ENCODE peak calls at places on chromosomes 13 and 19, in ten cellular contexts. X is mucosa of gallbladder; A is fibroblast of the conjunctiva; D is NCI-H1105; T is stimulated activated CD8-positive, alpha-beta memory T cell treated with anti-CD3 and anti-CD28 coated beads, Interleukin-2, amount 100 ng/mL, for 1 hour; W is RCC 7860; F is activated effector memory CD4-positive, alpha-beta T cell treated with anti-CD3 and anti-CD28 coated beads, Interleukin-2, amount 50 U/mL, for 16 hours; S is left lobe of liver; R is KG1; G is Calu3. E is an unnamed sample.

GRCh38 chr13:60591348-60591747 is 194.3 kb downstream of the TDRD3 start:
- DNase-seq in D (no peak), X (no peak), T (no peak), S (no peak), A (peak), G (no peak), R (no peak), F (no peak), W (no peak), E (no peak)

GRCh38 chr19:45444318-45445041 is 20.8 kb upstream of the ERCC1 start:
- DNase-seq in F (peak), G (peak), D (peak), S (peak), A (peak), W (peak), R (no peak), X (peak), T (peak), E (no peak)

GRCh38 chr19:10299545-10300458 is 9.8 kb downstream of the ZGLP1 start:
- DNase-seq in S (no peak), F (no peak), W (no peak), X (no peak), A (no peak), T (no peak), G (no peak), R (no peak), D (no peak), E (no peak)

GRCh38 chr13:28340272-28340793 is 154.6 kb downstream of the FLT1 start:
- DNase-seq in X (no peak), D (no peak), F (no peak), S (no peak), T (no peak), A (no peak), R (no peak), W (no peak), G (no peak), E (no peak)

GRCh38 chr13:52411629-52412028 is 5.7 kb upstream of the THSD1 start:
- DNase-seq in F (no peak), G (peak), X (no peak), A (peak), S (no peak), R (no peak), T (no peak), D (no peak), W (peak), E (peak)

GRCh38 chr13:51243832-51244231 is 21.6 kb downstream of the FAM124A start:
- DNase-seq in G (no peak), F (no peak), D (no peak), T (no peak), W (no peak), X (no peak), A (no peak), R (no peak), S (no peak), E (no peak)

GRCh38 chr19:14786421-14786851 is 8.1 kb upstream of the ADGRE2 start:
- DNase-seq in S (peak), T (no peak), W (no peak), D (no peak), G (peak), F (no peak), A (no peak), R (no peak), X (no peak), E (no peak)

GRCh38 chr19:18850560-18851375 is 19.0 kb downstream of the UPF1 start:
- DNase-seq in X (no peak), T (no peak), W (no peak), A (no peak), G (no peak), F (no peak), R (no peak), S (no peak), D (no peak), E (no peak)

GRCh38 chr13:111460548-111461444 is 140.4 kb downstream of the TEX29 start:
- DNase-seq in G (peak), T (no peak), F (no peak), W (no peak), A (peak), D (peak), S (peak), X (no peak), R (no peak), E (peak)

GRCh38 chr19:980133-980998 is 3.8 kb upstream of the WDR18 start:
- DNase-seq in D (no peak), X (peak), S (peak), W (no peak), F (no peak), T (no peak), G (peak), R (no peak), A (no peak), E (no peak)

GRCh38 chr19:51514866-51515481 is 13.4 kb upstream of the SIGLEC12 start:
- DNase-seq in X (peak), F (no peak), R (peak), W (peak), T (no peak), A (peak), D (peak), S (no peak), G (peak), E (no peak)

GRCh38 chr19:55258476-55258827 is 365 bp downstream of the PPP6R1 start:
- DNase-seq in S (no peak), W (no peak), G (no peak), A (no peak), R (no peak), T (peak), D (no peak), F (peak), X (no peak), E (no peak)

GRCh38 chr13:106401081-106401480 is 134.4 kb downstream of the EFNB2 start:
- DNase-seq in S (no peak), X (no peak), A (no peak), R (no peak), G (no peak), D (no peak), T (no peak), W (no peak), F (no peak), E (no peak)

GRCh38 chr19:49453757-49454248 is 778 bp downstream of the ALDH16A1 start:
- DNase-seq in W (no peak), F (no peak), T (no peak), S (no peak), G (no peak), R (no peak), A (no peak), D (no peak), X (no peak), E (no peak)

GRCh38 chr19:30911491-30911890 is 437.7 kb downstream of the TSHZ3 start:
- DNase-seq in G (no peak), X (no peak), T (no peak), S (no peak), A (no peak), D (no peak), F (no peak), R (no peak), W (no peak), E (no peak)

GRCh38 chr13:107838592-107839161 is 376.7 kb downstream of the LIG4 start:
- DNase-seq in R (no peak), D (peak), F (no peak), T (no peak), W (no peak), S (no peak), A (no peak), G (no peak), X (no peak), E (no peak)

GRCh38 chr19:38734426-38735256 is 9.6 kb downstream of the CAPN12 start:
- DNase-seq in W (peak), G (peak), X (no peak), F (peak), T (no peak), D (no peak), A (no peak), R (peak), S (no peak), E (no peak)

GRCh38 chr19:46288896-46289588 is 7.8 kb upstream of the HIF3A start:
- DNase-seq in X (no peak), A (peak), G (no peak), S (no peak), F (no peak), R (no peak), D (no peak), T (no peak), W (peak), E (peak)